ENCODE peak calls at places on chromosomes 16 and 17, in nine cellular contexts. E is activated effector memory CD4-positive, alpha-beta T cell treated with anti-CD3 and anti-CD28 coated beads, Interleukin-2, amount 50 U/mL, for 16 hours; O is endothelial cell; B is GM20000; R is adrenal gland; J is activated CD8-positive, alpha-beta memory T cell treated with anti-CD3 and anti-CD28 coated beads for 1 hour; I is fibroblast of the conjunctiva; Z is activated CD4-positive, alpha-beta T cell treated with anti-CD3 and anti-CD28 coated beads, Interleukin-2, amount 50 U/mL, for 48 hours; W is iPS-NIHi11. P is an unnamed sample.

GRCh38 chr17:8868529-8868951 is 1.1 kb upstream of the PIK3R6 start:
- DNase-seq in E (peak), B (peak), W (no peak), Z (peak), I (no peak), O (no peak), R (no peak), J (no peak), P (no peak)

GRCh38 chr17:2194778-2195417 is 108.7 kb downstream of the SMG6 start:
- DNase-seq in I (no peak), W (peak), J (no peak), E (no peak), Z (no peak), R (no peak), O (no peak), B (no peak), P (no peak)

GRCh38 chr16:4521971-4522623 is 16.5 kb downstream of the CDIP1 start:
- DNase-seq in O (no peak), E (no peak), R (no peak), W (peak), B (no peak), J (no peak), Z (no peak), I (no peak), P (no peak)

GRCh38 chr16:2056077-2056476 is 8.3 kb downstream of the TSC2 start:
- DNase-seq in B (no peak), W (no peak), R (no peak), J (no peak), E (no peak), I (no peak), O (no peak), Z (no peak), P (no peak)

GRCh38 chr17:38464723-38465419 is 36.6 kb downstream of the ARHGAP23 start:
- DNase-seq in W (peak), R (peak), B (no peak), Z (no peak), E (no peak), O (no peak), I (peak), J (no peak), P (peak)

GRCh38 chr17:15255713-15256454 is 9.2 kb downstream of the PMP22 start:
- DNase-seq in J (no peak), E (no peak), R (no peak), I (no peak), W (no peak), Z (no peak), O (no peak), B (no peak), P (no peak)

GRCh38 chr17:38554430-38555350 is 51.1 kb downstream of the SRCIN1 start:
- DNase-seq in E (no peak), J (no peak), Z (no peak), O (no peak), W (no peak), B (no peak), I (no peak), R (peak), P (no peak)

GRCh38 chr17:37710344-37710886 is 34.4 kb downstream of the HNF1B start:
- DNase-seq in Z (no peak), E (no peak), W (peak), R (peak), O (peak), I (peak), J (no peak), B (no peak), P (peak)

GRCh38 chr17:44774271-44775135 is 15.7 kb downstream of the ADAM11 start:
- DNase-seq in W (peak), Z (peak), J (peak), B (peak), E (peak), R (peak), I (peak), O (peak), P (peak)

GRCh38 chr17:8696951-8697745 is 47.5 kb downstream of the CCDC42 start:
- DNase-seq in J (no peak), Z (no peak), O (no peak), I (peak), B (no peak), W (peak), R (no peak), E (no peak), P (no peak)

GRCh38 chr17:74878658-74879057 is 5.9 kb upstream of the FDXR start:
- DNase-seq in Z (no peak), J (no peak), W (no peak), O (no peak), E (no peak), B (no peak), I (no peak), R (no peak), P (no peak)

GRCh38 chr17:17832040-17832363 is 4.8 kb downstream of the SREBF1 start:
- DNase-seq in O (no peak), Z (no peak), W (no peak), J (no peak), I (no peak), E (no peak), R (no peak), B (no peak), P (no peak)

GRCh38 chr17:4966844-4967538 is 626 bp downstream of the SPAG7 start:
- DNase-seq in R (peak), Z (peak), O (peak), W (peak), J (peak), I (peak), B (peak), E (peak), P (peak)

GRCh38 chr17:6170349-6170748 is 100.2 kb downstream of the WSCD1 start:
- DNase-seq in I (no peak), E (no peak), O (no peak), W (no peak), R (no peak), B (no peak), Z (no peak), J (no peak), P (no peak)

GRCh38 chr17:76670708-76671122 is 27.2 kb upstream of the ST6GALNAC1 start:
- DNase-seq in W (no peak), Z (no peak), O (no peak), R (no peak), B (no peak), J (no peak), I (no peak), E (no peak), P (no peak)

GRCh38 chr17:81004336-81005015 is 12.8 kb downstream of the CHMP6 start:
- DNase-seq in O (no peak), I (no peak), R (no peak), W (no peak), B (peak), E (peak), Z (peak), J (no peak), P (peak)

GRCh38 chr17:15900871-15901270 is 44.1 kb upstream of the ADORA2B start:
- DNase-seq in R (no peak), W (no peak), O (no peak), B (no peak), J (no peak), E (no peak), Z (no peak), I (no peak), P (no peak)

GRCh38 chr17:18093616-18094408 is 6.1 kb downstream of the DRG2 start:
- DNase-seq in J (no peak), R (peak), I (peak), Z (peak), E (no peak), B (no peak), O (no peak), W (peak), P (no peak)

GRCh38 chr16:3637371-3637923 is 17.0 kb upstream of the DNASE1 start:
- DNase-seq in E (no peak), O (peak), I (no peak), Z (peak), B (peak), W (no peak), R (no peak), J (no peak), P (no peak)

GRCh38 chr17:60472449-60472848 is 50.2 kb downstream of the CHCT1 start:
- DNase-seq in B (no peak), I (no peak), J (no peak), E (no peak), R (no peak), W (no peak), O (no peak), Z (no peak), P (no peak)

GRCh38 chr16:56985288-56985961 is 3.9 kb upstream of the NLRC5 start:
- DNase-seq in R (peak), J (no peak), I (peak), Z (peak), O (no peak), W (no peak), E (no peak), B (no peak), P (no peak)